ENCODE peak calls at places on chromosomes 6 and 20, in ten cellular contexts. Y, T, A, G, I, M, R, X, D and J are unnamed samples.

GRCh38 chr20:30594112-30594511 is 663.4 kb upstream of the DEFB115 start:
- DNase-seq in G (no peak), I (no peak), D (no peak), Y (no peak), T (no peak), M (no peak), A (no peak), X (no peak), R (no peak), J (peak; percentile 91)

GRCh38 chr20:35108921-35109320 is 16.3 kb upstream of the TRPC4AP start:
- DNase-seq in A (no peak), D (no peak), T (no peak), G (no peak), Y (no peak), M (no peak), I (no peak), X (no peak), R (no peak), J (no peak)

GRCh38 chr6:41780623-41781301 is at the start of gene PRICKLE4:
- DNase-seq in X (peak; percentile 72), G (peak; percentile 42), Y (peak; percentile 59), R (no peak), I (peak; percentile 76), T (peak; percentile 81), D (no peak), M (no peak), A (peak; percentile 57), J (no peak)

GRCh38 chr6:11758878-11759277 is 19.7 kb downstream of the ADTRP start:
- DNase-seq in T (no peak), M (no peak), X (no peak), R (no peak), D (no peak), A (no peak), I (no peak), G (no peak), Y (no peak), J (no peak)

GRCh38 chr6:110044093-110044492 is 66.0 kb downstream of the GPR6 start:
- DNase-seq in T (no peak), D (no peak), X (no peak), R (no peak), Y (no peak), G (no peak), I (peak; percentile 36), A (no peak), M (no peak), J (no peak)

GRCh38 chr6:35018184-35018523 is 123.0 kb downstream of the TCP11 start:
- DNase-seq in T (no peak), D (no peak), M (no peak), Y (no peak), R (no peak), X (no peak), A (no peak), I (no peak), G (no peak), J (peak; percentile 92)

GRCh38 chr6:44041461-44042260 is 85.6 kb downstream of the MRPL14 start:
- DNase-seq in R (no peak), G (peak; percentile 57), X (peak; percentile 77), A (no peak), Y (peak; percentile 34), D (no peak), M (no peak), I (no peak), T (peak; percentile 79), J (no peak)

GRCh38 chr6:15921243-15921642 is 207.6 kb upstream of the MYLIP start:
- DNase-seq in T (no peak), M (no peak), D (no peak), G (no peak), I (no peak), Y (no peak), R (no peak), A (no peak), X (no peak), J (no peak)

GRCh38 chr6:25413506-25413905 is 134.3 kb downstream of the CARMIL1 start:
- DNase-seq in X (no peak), A (no peak), T (no peak), Y (no peak), R (no peak), G (no peak), M (no peak), I (no peak), D (no peak), J (no peak)

GRCh38 chr6:22886881-22887581 is 317.7 kb downstream of the HDGFL1 start:
- DNase-seq in A (no peak), D (peak; percentile 30), X (no peak), I (no peak), M (no peak), G (no peak), R (no peak), Y (no peak), T (no peak), J (no peak)

GRCh38 chr6:73710470-73710869 is 14.5 kb downstream of the CD109 start:
- DNase-seq in A (no peak), Y (no peak), X (no peak), I (no peak), R (peak; percentile 7), D (no peak), T (no peak), M (no peak), G (no peak), J (no peak)

GRCh38 chr6:148954934-148955915 is 208.4 kb downstream of the UST start:
- DNase-seq in T (no peak), X (no peak), M (no peak), R (no peak), A (no peak), D (no peak), Y (no peak), G (no peak), I (no peak), J (no peak)

GRCh38 chr20:34271961-34272360 is 30.7 kb downstream of the ASIP start:
- DNase-seq in Y (no peak), X (no peak), D (no peak), G (no peak), R (no peak), M (no peak), A (no peak), T (no peak), I (no peak), J (no peak)

GRCh38 chr6:52065621-52066020 is 21.8 kb downstream of the PKHD1 start:
- DNase-seq in I (no peak), A (no peak), X (no peak), D (no peak), T (no peak), R (peak; percentile 12), M (no peak), G (no peak), Y (no peak), J (no peak)

DNA sequence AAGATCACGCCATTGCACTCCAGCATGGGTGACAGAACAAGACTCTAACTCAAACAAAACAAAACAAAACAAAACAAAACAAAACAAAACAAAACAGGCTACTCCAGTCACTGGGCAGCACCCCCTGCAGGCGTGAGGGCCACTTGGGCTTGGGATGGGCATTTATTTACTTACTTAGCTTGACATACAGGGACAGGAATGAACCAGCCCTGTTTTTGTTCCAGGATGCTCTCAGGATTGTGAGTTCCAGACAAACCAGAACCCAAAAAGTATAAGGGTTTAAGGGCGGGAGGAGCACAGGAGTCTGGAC is 4.0 kb upstream of the PTPN1 start:
- DNase-seq in I (no peak), D (no peak), Y (no peak), R (no peak), M (no peak), T (no peak), A (no peak), G (no peak), X (peak; percentile 20), J (no peak)
- TF ChIP-seq CTCF in I (peak; percentile 21), D (peak; percentile 16), Y (no peak), R (peak; percentile 50), M (no peak), T (peak; percentile 29), A (no peak), G (no peak), X (no peak), J (no peak)

DNA sequence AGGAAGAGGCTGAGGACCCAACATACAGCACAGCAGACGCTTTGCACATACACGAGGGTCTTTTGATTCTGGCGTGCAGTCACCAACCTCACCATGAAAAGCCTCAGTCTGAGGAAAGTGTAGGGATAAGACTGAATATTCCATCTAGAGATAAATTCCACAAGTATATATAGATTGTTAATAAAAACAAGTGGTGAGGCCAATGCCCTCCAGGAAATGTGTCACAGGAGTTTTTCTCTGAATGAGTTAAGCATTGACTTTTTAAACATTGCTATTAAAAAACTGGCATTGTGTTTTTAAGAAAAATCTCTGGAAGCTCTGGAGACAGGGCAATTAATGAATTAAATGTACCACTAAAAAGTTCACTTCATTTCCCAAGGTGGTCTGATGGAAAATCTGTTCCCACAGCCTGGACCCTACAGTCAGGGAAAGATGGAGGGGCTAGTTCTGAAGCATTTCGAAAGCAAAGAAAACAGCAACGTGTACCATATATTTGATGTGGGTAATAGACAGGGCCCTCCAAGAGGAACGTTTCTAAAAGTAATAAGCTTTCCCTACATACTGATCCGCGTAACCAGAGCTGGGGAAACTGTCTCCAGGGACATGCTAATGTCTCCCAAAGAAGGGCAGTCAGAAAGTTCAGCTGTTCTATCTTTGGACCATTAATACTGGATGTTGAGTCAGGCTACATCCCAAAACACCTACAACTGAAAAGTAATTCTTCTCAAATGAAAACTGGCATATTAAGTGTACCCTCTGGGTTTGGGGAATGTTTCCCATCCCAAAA is 301.1 kb downstream of the FOXC1 start:
- DNase-seq in M (no peak), G (no peak), R (no peak), D (no peak), X (no peak), T (no peak), Y (no peak), A (no peak), I (no peak), J (peak; percentile 21)
- TF ChIP-seq EP300 in M (no peak), G (no peak), R (no peak), D (no peak), X (no peak), T (no peak), Y (no peak), A (no peak), I (no peak), J (no peak)

GRCh38 chr20:19936801-19937583 is 80.2 kb upstream of the NAA20 start:
- DNase-seq in G (no peak), X (no peak), A (no peak), T (no peak), I (no peak), R (no peak), Y (no peak), D (no peak), M (no peak), J (no peak)
- H3K4me3 ChIP-seq in G (no peak overlapping the region), X (peak overlapping the region; percentile 22), A (no peak overlapping the region), T (no peak overlapping the region), I (no peak overlapping the region), R (no peak overlapping the region), Y (peak overlapping the region; percentile 16), D (no peak overlapping the region), M (no peak overlapping the region), J (peak overlapping the region; percentile 25)

DNA sequence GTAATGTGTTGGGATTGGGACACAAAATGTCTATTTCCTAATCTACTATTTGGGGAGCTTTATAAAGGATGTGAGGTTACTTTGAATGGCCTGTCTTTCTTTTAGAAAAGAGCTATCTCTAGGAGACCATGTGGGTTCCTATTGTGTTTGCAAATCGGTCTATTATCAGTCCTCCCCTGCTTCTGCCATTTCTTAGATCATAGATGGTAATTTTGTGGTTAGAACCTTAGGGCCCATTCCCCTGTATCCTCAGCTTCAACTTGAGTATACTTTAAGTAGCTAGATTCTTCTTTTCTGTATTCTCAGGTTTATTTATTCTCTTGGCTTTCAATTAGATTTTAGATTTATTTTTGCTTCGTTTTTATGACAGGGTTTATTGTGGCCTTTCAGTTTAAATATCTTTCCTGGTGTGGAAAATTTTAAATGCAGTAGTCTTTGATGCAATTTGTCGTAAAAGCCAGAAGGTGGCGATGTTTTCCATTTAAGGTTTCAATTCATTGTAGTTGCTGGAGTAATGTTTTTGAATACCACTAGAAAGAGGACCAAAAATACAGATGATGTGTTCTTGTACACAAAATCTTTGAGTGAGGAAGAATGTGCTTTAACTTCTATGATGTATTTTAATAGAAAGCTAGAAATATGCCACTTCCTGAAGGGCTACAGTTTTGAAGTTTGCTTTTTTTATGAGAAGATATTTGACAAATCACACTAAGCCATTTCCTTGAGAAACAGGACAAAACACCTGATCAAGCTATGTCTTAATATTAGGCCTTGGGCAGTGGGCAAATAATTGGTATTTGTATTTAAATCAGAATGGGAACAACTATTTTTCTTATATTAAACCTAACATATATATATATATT is 20.3 kb downstream of the TBPL1 start:
- DNase-seq in T (peak; percentile 38), G (peak; percentile 39), D (peak; percentile 28), I (no peak), X (no peak), R (peak; percentile 58), Y (no peak), M (no peak), A (no peak), J (no peak)
- TF ChIP-seq CTCF in T (peak; percentile 83), G (peak; percentile 66), D (peak; percentile 51), I (no peak), X (peak; percentile 43), R (peak; percentile 71), Y (peak; percentile 80), M (peak; percentile 64), A (peak; percentile 48), J (peak; percentile 82)